ENCODE peak calls at places on chromosomes 13 and 19, in seven cellular contexts. A is effector CD4-positive, alpha-beta T cell; H is ACHN; X is breast epithelium; I is Right ventricle myocardium superior; K is CD4-positive, CD25-positive, alpha-beta regulatory T cell; W is Ammon's horn. R is an unnamed sample.

GRCh38 chr19:17076539-17076919 is 952 bp downstream of the MYO9B start:
- DNase-seq in K (peak; percentile 68), I (no peak), X (no peak), H (no peak), A (no peak), W (no peak), R (no peak)

GRCh38 chr13:99145461-99145860 is 55.2 kb upstream of the UBAC2 start:
- DNase-seq in W (no peak), H (no peak), X (no peak), K (no peak), I (no peak), A (no peak), R (no peak)

GRCh38 chr19:18322318-18322758 is 538 bp downstream of the LSM4 start:
- DNase-seq in K (peak; percentile 58), W (no peak), I (no peak), X (no peak), A (no peak), H (peak; percentile 61), R (peak; percentile 46)

GRCh38 chr13:59494560-59494970 is 669.2 kb downstream of the DIAPH3 start:
- DNase-seq in K (no peak), X (no peak), W (peak; percentile 15), H (no peak), I (peak; percentile 43), A (no peak), R (peak; percentile 30)

GRCh38 chr13:101307181-101307701 is 109.1 kb downstream of the NALCN start:
- DNase-seq in H (no peak), W (no peak), X (no peak), K (no peak), I (no peak), A (no peak), R (no peak)

GRCh38 chr19:56360841-56361240 is 32.5 kb downstream of the ZNF582 start:
- DNase-seq in K (no peak), I (no peak), H (no peak), A (no peak), X (no peak), W (no peak), R (no peak)

GRCh38 chr19:45590300-45591003 is 5.8 kb upstream of the OPA3 start:
- DNase-seq in X (no peak), W (no peak), I (no peak), H (no peak), A (no peak), K (no peak), R (no peak)

GRCh38 chr13:92126399-92126798 is 728.0 kb downstream of the GPC5 start:
- DNase-seq in A (no peak), W (no peak), H (no peak), I (no peak), K (no peak), X (no peak), R (no peak)

GRCh38 chr19:4633140-4633967 is 6.0 kb upstream of the TNFAIP8L1 start:
- DNase-seq in W (peak; percentile 76), A (no peak), X (no peak), I (peak; percentile 73), K (peak; percentile 54), H (peak; percentile 87), R (peak; percentile 58)

GRCh38 chr19:45657520-45658163 is 10.4 kb upstream of the GIPR start:
- DNase-seq in W (no peak), K (no peak), H (no peak), A (no peak), I (no peak), X (no peak), R (no peak)

GRCh38 chr19:44142014-44142523 is 715 bp downstream of the ZNF234 start:
- DNase-seq in I (no peak), W (peak; percentile 5), H (no peak), K (no peak), X (no peak), A (no peak), R (no peak)

GRCh38 chr19:45280471-45280961 is 29.4 kb downstream of the MARK4 start:
- DNase-seq in I (no peak), K (no peak), A (no peak), W (no peak), H (no peak), X (no peak), R (no peak)

GRCh38 chr19:38676023-38676877 is 28.8 kb downstream of the ACTN4 start:
- DNase-seq in X (no peak), K (no peak), W (no peak), I (no peak), H (no peak), A (no peak), R (no peak)

GRCh38 chr13:112416647-112417046 is 40.5 kb downstream of the SPACA7 start:
- DNase-seq in A (no peak), K (no peak), X (no peak), H (no peak), W (no peak), I (no peak), R (no peak)

GRCh38 chr19:56350416-56351045 is 35.9 kb upstream of the ZSCAN5A start:
- DNase-seq in K (peak; percentile 56), I (no peak), W (peak; percentile 3), H (peak; percentile 53), X (peak; percentile 22), A (peak; percentile 29), R (no peak)

GRCh38 chr19:28619842-28620429 is 593.0 kb downstream of the UQCRFS1 start:
- DNase-seq in W (no peak), H (no peak), A (no peak), K (no peak), I (no peak), X (no peak), R (no peak)

GRCh38 chr13:26721251-26721939 is 39.2 kb downstream of the GPR12 start:
- DNase-seq in I (peak; percentile 48), A (no peak), K (peak; percentile 55), W (peak; percentile 65), H (no peak), X (no peak), R (no peak)

GRCh38 chr13:48571121-48571901 is 38.4 kb upstream of the RCBTB2 start:
- DNase-seq in H (no peak), K (no peak), A (no peak), I (no peak), W (peak; percentile 49), X (no peak), R (no peak)

GRCh38 chr13:51806571-51806970 is 2.6 kb upstream of the DHRS12 start:
- DNase-seq in K (no peak), A (no peak), I (no peak), W (peak; percentile 50), X (no peak), H (no peak), R (no peak)

GRCh38 chr13:30618938-30619289 is 1.2 kb downstream of the USPL1 start:
- DNase-seq in W (no peak), A (no peak), X (no peak), H (no peak), K (no peak), I (no peak), R (no peak)

GRCh38 chr19:32238076-32238475 is 107.3 kb upstream of the ZNF507 start:
- DNase-seq in K (no peak), X (no peak), W (no peak), H (no peak), A (no peak), I (no peak), R (no peak)

GRCh38 chr13:27965740-27966640 is 3.1 kb downstream of the CDX2 start:
- DNase-seq in X (no peak), A (no peak), H (no peak), K (no peak), I (no peak), W (no peak), R (no peak)

GRCh38 chr19:46955114-46955812 is 64.4 kb upstream of the NPAS1 start:
- DNase-seq in I (no peak), A (peak; percentile 20), W (no peak), X (no peak), K (peak; percentile 85), H (no peak), R (no peak)

GRCh38 chr13:72842991-72843390 is 61.1 kb downstream of the PIBF1 start:
- DNase-seq in I (no peak), K (no peak), H (no peak), X (no peak), A (no peak), W (no peak), R (no peak)

GRCh38 chr13:97369269-97369893 is 64.6 kb upstream of the RAP2A start:
- DNase-seq in A (no peak), H (peak; percentile 27), X (no peak), W (no peak), I (no peak), K (peak; percentile 50), R (no peak)